ENCODE peak calls at places on chromosomes 2 and 18, in four cellular contexts. I is endothelial cell of umbilical vein, F is esophagus squamous epithelium, C is RWPE1. O is an unnamed sample.
A peak's percentile ranks its signal among the peaks of the same experiment; 100 is the strongest.

GRCh38 chr2:127153691-127154158 is 46.8 kb upstream of the BIN1 start:
- DNase-seq in I (peak; percentile 86), F (no peak), C (peak; percentile 56), O (no peak)

GRCh38 chr2:138964413-138964812 is 184.2 kb upstream of the NXPH2 start:
- DNase-seq in I (no peak), F (no peak), C (peak; percentile 13), O (no peak)

GRCh38 chr18:54296017-54296416 is 26.7 kb downstream of the POLI start:
- DNase-seq in F (no peak), I (peak; percentile 14), C (no peak), O (no peak)

GRCh38 chr2:5618271-5618670 is 73.9 kb upstream of the SOX11 start:
- DNase-seq in C (no peak), I (no peak), F (no peak), O (no peak)

GRCh38 chr2:54254180-54254579 is 1.8 kb downstream of the TSPYL6 start:
- DNase-seq in C (no peak), F (no peak), I (no peak), O (no peak)

GRCh38 chr2:22701761-22702160 is 683.2 kb upstream of the KLHL29 start:
- DNase-seq in I (no peak), F (no peak), C (no peak), O (no peak)

GRCh38 chr2:12856934-12857660 is 140.4 kb downstream of the TRIB2 start:
- DNase-seq in I (peak; percentile 81), F (no peak), C (peak; percentile 17), O (peak; percentile 9)

GRCh38 chr2:79082987-79083386 is 4.8 kb downstream of the REG1B start:
- DNase-seq in F (no peak), C (no peak), I (no peak), O (no peak)

GRCh38 chr2:44906972-44907371 is 34.5 kb upstream of the SIX3 start:
- DNase-seq in I (no peak), C (no peak), F (no peak), O (no peak)

GRCh38 chr2:104790100-104790811 is 63.7 kb upstream of the POU3F3 start:
- DNase-seq in C (no peak), I (no peak), F (no peak), O (no peak)

GRCh38 chr2:106789185-106789584 is 96.8 kb downstream of the ST6GAL2 start:
- DNase-seq in F (no peak), I (no peak), C (no peak), O (no peak)

GRCh38 chr2:7190587-7191320 is 273.5 kb downstream of the RNF144A start:
- DNase-seq in F (no peak), I (no peak), C (no peak), O (no peak)

GRCh38 chr2:234133004-234133403 is 82.5 kb downstream of the SPP2 start:
- DNase-seq in F (no peak), I (no peak), C (peak; percentile 89), O (no peak)

DNA sequence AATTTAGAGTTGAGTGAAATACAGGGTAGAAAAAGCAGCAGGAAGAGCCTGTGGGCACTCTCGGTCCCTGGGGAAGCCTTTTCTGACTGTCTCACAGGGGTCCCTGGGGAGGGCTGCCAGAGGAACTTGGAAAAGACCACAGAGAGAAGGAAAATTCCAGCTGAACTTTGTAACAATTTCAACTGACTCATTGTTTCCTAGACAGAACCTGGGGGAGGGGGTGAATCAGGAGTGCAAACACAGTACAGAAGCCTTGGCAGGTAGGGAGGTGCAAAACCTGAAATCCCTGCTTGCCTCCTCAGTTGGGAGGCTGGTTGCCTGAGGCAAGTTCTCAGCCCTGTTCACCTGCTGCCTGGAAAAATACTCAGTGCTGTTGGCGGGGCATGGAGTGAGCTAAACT is 106.8 kb downstream of the GRB14 start:
- DNase-seq in F (no peak), I (peak; percentile 33), C (peak; percentile 74), O (no peak)
- H3K27ac ChIP-seq in F (peak overlapping the region; percentile 74), I (no peak overlapping the region), C (no peak overlapping the region), O (no peak overlapping the region)

GRCh38 chr18:28439870-28440269 is 262.9 kb upstream of the CDH2 start:
- DNase-seq in F (no peak), I (no peak), C (no peak), O (no peak)
- TF ChIP-seq CTCF in F (no peak), I (no peak), C (no peak), O (no peak)

GRCh38 chr2:32622570-32623310 is 5.1 kb upstream of the TTC27 start:
- DNase-seq in C (no peak), F (no peak), I (no peak), O (no peak)
- H3K27ac ChIP-seq in C (peak overlapping the region; percentile 19), F (peak overlapping the region; percentile 31), I (no peak overlapping the region), O (no peak overlapping the region)

DNA sequence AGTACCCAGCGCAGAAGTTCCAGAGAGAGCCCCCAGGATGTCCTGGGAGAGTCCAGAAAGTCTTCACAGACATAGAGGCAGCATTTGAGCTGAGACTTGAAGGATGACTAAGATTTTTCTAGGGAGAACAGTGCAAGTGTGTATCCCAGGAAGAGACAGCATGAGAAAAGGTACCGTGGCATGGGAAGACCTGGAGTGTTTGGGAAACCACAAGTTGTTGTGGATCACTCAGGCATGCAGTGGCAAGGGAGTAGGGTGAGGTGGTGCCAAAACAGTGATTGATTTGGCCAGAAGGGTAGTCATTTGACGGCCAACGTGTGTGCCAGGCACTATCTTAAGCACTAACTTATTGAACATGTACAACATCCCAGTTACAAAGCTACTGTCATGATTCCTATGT is 24.5 kb upstream of the KCNK3 start:
- DNase-seq in C (no peak), F (no peak), I (no peak), O (no peak)
- TF ChIP-seq CTCF in C (no peak), F (no peak), I (no peak), O (no peak)

GRCh38 chr2:197182668-197183067 is 127.9 kb downstream of the ANKRD44 start:
- DNase-seq in F (no peak), C (no peak), I (no peak), O (no peak)

GRCh38 chr2:197183355-197183754 is 127.2 kb downstream of the ANKRD44 start:
- DNase-seq in F (no peak), C (no peak), I (no peak), O (no peak)

GRCh38 chr2:197181491-197181890 is 129.1 kb downstream of the ANKRD44 start:
- DNase-seq in C (no peak), F (no peak), I (no peak), O (no peak)

GRCh38 chr2:197184959-197185586 is 125.5 kb downstream of the ANKRD44 start:
- DNase-seq in F (no peak), C (no peak), I (no peak), O (no peak)

GRCh38 chr2:197185676-197186075 is 124.9 kb downstream of the ANKRD44 start:
- DNase-seq in I (no peak), F (no peak), C (no peak), O (no peak)
- H3K27ac ChIP-seq in I (no peak overlapping the region), F (no peak overlapping the region), C (no peak overlapping the region), O (no peak overlapping the region)

GRCh38 chr2:120219291-120219690 is 3.9 kb downstream of the TMEM185B start:
- DNase-seq in I (no peak), F (no peak), C (no peak), O (no peak)
- TF ChIP-seq CTCF in I (no peak), F (no peak), C (no peak), O (no peak)

O was measured in CD4-positive, alpha-beta T cell.